ENCODE peak calls at places on chromosome 20, in nine cellular contexts. X, R, K, G, L, E, W, U and S are unnamed samples.

GRCh38 chr20:1860446-1860845 is 34.8 kb upstream of the SIRPA start:
- DNase-seq in X (no peak), R (peak; percentile 91), K (no peak), G (peak; percentile 54), L (no peak), E (no peak), W (no peak), U (no peak), S (peak; percentile 29)

GRCh38 chr20:2800590-2801458 is at the start of gene CPXM1:
- DNase-seq in X (peak; percentile 13), R (no peak), K (no peak), G (peak; percentile 14), L (no peak), E (no peak), W (no peak), U (no peak), S (no peak)

GRCh38 chr20:48257833-48258232 is 472.6 kb upstream of the SULF2 start:
- DNase-seq in X (no peak), R (no peak), K (no peak), G (no peak), L (no peak), E (no peak), W (no peak), U (no peak), S (no peak)

GRCh38 chr20:42530855-42531674 is 658.6 kb downstream of the PTPRT start:
- DNase-seq in X (peak; percentile 39), R (peak; percentile 29), K (no peak), G (peak; percentile 46), L (no peak), E (no peak), W (no peak), U (no peak), S (no peak)

GRCh38 chr20:61268024-61268423 is 16.0 kb downstream of the CDH4 start:
- DNase-seq in X (no peak), R (no peak), K (no peak), G (no peak), L (no peak), E (no peak), W (no peak), U (no peak), S (no peak)

GRCh38 chr20:21189761-21190523 is 64.1 kb downstream of the KIZ start:
- DNase-seq in X (no peak), R (no peak), K (no peak), G (no peak), L (no peak), E (no peak), W (no peak), U (no peak), S (peak; percentile 56)

GRCh38 chr20:41617059-41617921 is 887 bp downstream of the CHD6 start:
- DNase-seq in X (peak; percentile 79), R (peak; percentile 54), K (peak; percentile 52), G (peak; percentile 17), L (peak; percentile 16), E (peak; percentile 43), W (no peak), U (no peak), S (peak; percentile 40)

GRCh38 chr20:44066645-44067606 is 120.1 kb downstream of the JPH2 start:
- DNase-seq in X (no peak), R (no peak), K (no peak), G (no peak), L (no peak), E (no peak), W (no peak), U (no peak), S (no peak)